ENCODE peak calls at places on chromosomes 11 and 22, in eight cellular contexts. Y is tibial nerve; Q is naive thymus-derived CD4-positive, alpha-beta T cell; C is fibroblast of lung; T is lung; B is neuronal stem cell; E is heart left ventricle; V is gastrocnemius medialis. G is an unnamed sample.

GRCh38 chr22:46860562-46860961 is 98.1 kb downstream of the TBC1D22A start:
- DNase-seq in Y (no peak), E (no peak), V (no peak), Q (no peak), C (no peak), T (peak; percentile 16), B (no peak), G (no peak)

GRCh38 chr22:19941365-19942070 is at the start of the genes COMT and TXNRD2:
- DNase-seq in Q (peak; percentile 71), B (no peak), Y (peak; percentile 42), E (peak; percentile 82), V (peak; percentile 64), C (peak; percentile 62), T (peak; percentile 67), G (peak; percentile 59)

GRCh38 chr11:120547301-120547700 is 35.8 kb downstream of the GRIK4 start:
- DNase-seq in T (no peak), Q (no peak), E (no peak), Y (no peak), C (peak; percentile 56), B (no peak), V (no peak), G (no peak)

GRCh38 chr22:19598054-19598855 is 74.0 kb upstream of the CLDN5 start:
- DNase-seq in Q (peak; percentile 57), B (no peak), E (no peak), V (no peak), T (no peak), Y (no peak), C (no peak), G (no peak)

GRCh38 chr22:26576026-26576680 is 13.8 kb downstream of the TPST2 start:
- DNase-seq in Y (no peak), V (no peak), T (no peak), E (no peak), B (no peak), Q (no peak), C (no peak), G (no peak)

GRCh38 chr11:73295259-73295995 is 12.6 kb upstream of the ARHGEF17 start:
- DNase-seq in E (peak; percentile 60), Q (peak; percentile 61), V (no peak), T (peak; percentile 78), Y (no peak), C (peak; percentile 68), B (peak; percentile 82), G (peak; percentile 57)

GRCh38 chr11:121328967-121329653 is 36.5 kb downstream of the SC5D start:
- DNase-seq in B (no peak), Q (peak; percentile 8), C (no peak), Y (no peak), V (no peak), E (no peak), T (no peak), G (no peak)

GRCh38 chr22:38696606-38697005 is 4.1 kb downstream of the JOSD1 start:
- DNase-seq in E (no peak), C (peak; percentile 83), B (no peak), T (no peak), V (no peak), Q (no peak), Y (no peak), G (no peak)

GRCh38 chr11:92685049-92685448 is 284.4 kb upstream of the MTNR1B start:
- DNase-seq in Q (no peak), E (no peak), B (no peak), T (no peak), Y (no peak), V (no peak), C (no peak), G (no peak)

GRCh38 chr22:37176464-37177061 is 11.5 kb downstream of the C1QTNF6 start:
- DNase-seq in V (peak; percentile 60), Y (peak; percentile 49), Q (no peak), E (peak; percentile 91), T (no peak), B (no peak), C (peak; percentile 86), G (no peak)

GRCh38 chr11:23021287-23021863 is 161.1 kb upstream of the CCDC179 start:
- DNase-seq in B (peak; percentile 39), V (no peak), Y (no peak), T (no peak), Q (no peak), E (no peak), C (peak; percentile 50), G (no peak)

GRCh38 chr11:4049006-4049405 is 45.6 kb upstream of the RRM1 start:
- DNase-seq in B (no peak), Y (no peak), T (no peak), Q (no peak), V (no peak), C (no peak), E (no peak), G (no peak)

GRCh38 chr11:72595292-72595684 is 78.9 kb downstream of the PDE2A start:
- DNase-seq in E (no peak), B (peak; percentile 38), T (no peak), C (no peak), V (no peak), Q (no peak), Y (no peak), G (no peak)

GRCh38 chr11:29957406-29957805 is 59.4 kb downstream of the KCNA4 start:
- DNase-seq in Y (no peak), V (no peak), Q (no peak), E (no peak), B (no peak), C (no peak), T (no peak), G (no peak)

GRCh38 chr11:114163830-114164401 is 104.4 kb downstream of the ZBTB16 start:
- DNase-seq in B (no peak), V (peak; percentile 90), Y (no peak), Q (no peak), C (peak; percentile 82), T (no peak), E (no peak), G (no peak)

GRCh38 chr11:88555829-88556202 is 218.3 kb upstream of the CTSC start:
- DNase-seq in V (no peak), Y (no peak), E (no peak), C (peak; percentile 70), Q (no peak), B (no peak), T (no peak), G (no peak)
- H3K27ac ChIP-seq in V (no peak overlapping the region), Y (no peak overlapping the region), E (no peak overlapping the region), C (peak overlapping the region; percentile 79), Q (no peak overlapping the region), B (no peak overlapping the region), T (no peak overlapping the region), G (no peak overlapping the region)

GRCh38 chr11:76214968-76215548 is 8.8 kb upstream of the WNT11 start:
- DNase-seq in E (no peak), B (no peak), Y (no peak), Q (no peak), T (no peak), V (no peak), C (no peak), G (no peak)

GRCh38 chr11:76217653-76218160 is 11.4 kb upstream of the WNT11 start:
- DNase-seq in T (no peak), Y (no peak), V (no peak), Q (no peak), E (no peak), C (no peak), B (no peak), G (no peak)

GRCh38 chr11:76216536-76217326 is 10.4 kb upstream of the WNT11 start:
- DNase-seq in Q (no peak), E (no peak), C (peak; percentile 26), T (no peak), Y (no peak), B (no peak), V (no peak), G (no peak)

GRCh38 chr11:76214186-76214585 is 7.9 kb upstream of the WNT11 start:
- DNase-seq in T (no peak), Y (no peak), B (no peak), Q (no peak), E (no peak), V (no peak), C (no peak), G (no peak)

GRCh38 chr11:76215946-76216345 is 9.6 kb upstream of the WNT11 start:
- DNase-seq in V (no peak), Q (no peak), Y (no peak), B (no peak), E (no peak), C (no peak), T (no peak), G (no peak)
- H3K4me1 ChIP-seq in V (no peaks in the 10 kb centered on the region), Q (no peaks in the 10 kb centered on the region), Y (no peaks in the 10 kb centered on the region), B (peaks cover 13% of the 10 kb centered on the region), E (no peaks in the 10 kb centered on the region), C (no peaks in the 10 kb centered on the region), T (no peaks in the 10 kb centered on the region), G (no peaks in the 10 kb centered on the region)

GRCh38 chr11:13268791-13269190 is 8.8 kb upstream of the BMAL1 start:
- DNase-seq in E (no peak), Y (no peak), V (no peak), Q (no peak), B (no peak), T (no peak), C (no peak), G (no peak)
- H3K4me3 ChIP-seq in E (no peak overlapping the region), Y (no peak overlapping the region), V (no peak overlapping the region), Q (no peak overlapping the region), B (no peak overlapping the region), T (no peak overlapping the region), C (no peak overlapping the region), G (no peak overlapping the region)

GRCh38 chr11:130120045-130120444 is 39.5 kb upstream of the ST14 start:
- DNase-seq in B (no peak), T (no peak), V (no peak), Q (no peak), C (no peak), E (no peak), Y (no peak), G (no peak)
- H3K27ac ChIP-seq in B (no peak overlapping the region), T (no peak overlapping the region), V (no peak overlapping the region), Q (no peak overlapping the region), C (no peak overlapping the region), E (no peak overlapping the region), Y (no peak overlapping the region), G (no peak overlapping the region)

GRCh38 chr11:60964801-60965200 is 6.7 kb upstream of the CD6 start:
- DNase-seq in T (no peak), B (no peak), Y (no peak), C (no peak), Q (no peak), E (no peak), V (no peak), G (no peak)
- H3K4me1 ChIP-seq in T (no peaks in the 10 kb centered on the region), B (no peaks in the 10 kb centered on the region), Y (no peaks in the 10 kb centered on the region), C (no peaks in the 10 kb centered on the region), Q (no peaks in the 10 kb centered on the region), E (no peaks in the 10 kb centered on the region), V (no peaks in the 10 kb centered on the region), G (no peaks in the 10 kb centered on the region)

DNA sequence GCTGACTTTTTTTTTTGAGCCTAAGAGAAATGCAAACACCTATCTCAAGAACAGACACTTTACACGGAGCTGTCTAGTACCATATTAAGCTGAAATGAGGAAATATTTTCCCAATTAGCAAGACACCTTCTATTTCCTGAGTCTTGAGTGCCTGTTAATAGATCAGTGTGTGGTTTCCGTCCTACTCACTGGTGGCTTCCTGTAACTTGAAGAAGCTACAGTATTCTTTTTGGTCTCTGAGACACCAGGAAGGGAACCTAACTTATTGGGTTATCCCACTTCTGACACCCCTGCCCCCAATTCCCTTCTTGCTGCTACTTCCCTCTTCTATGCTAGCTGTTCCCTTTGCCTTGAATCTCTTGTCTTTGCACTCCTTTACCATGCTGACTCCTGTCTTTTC is 92.7 kb downstream of the FDX1 start:
- DNase-seq in Y (no peak), E (no peak), Q (no peak), V (no peak), B (no peak), T (no peak), C (no peak), G (no peak)
- H3K4me3 ChIP-seq in Y (no peak overlapping the region), E (no peak overlapping the region), Q (no peak overlapping the region), V (no peak overlapping the region), B (no peak overlapping the region), T (no peak overlapping the region), C (no peak overlapping the region), G (no peak overlapping the region)

GRCh38 chr11:64858467-64859401 is 14.3 kb upstream of the CDC42BPG start:
- DNase-seq in T (no peak), Q (peak; percentile 66), V (peak; percentile 99), B (no peak), C (no peak), E (peak; percentile 86), Y (no peak), G (peak; percentile 56)
- H3K27ac ChIP-seq in T (peak overlapping the region; percentile 57), Q (peak overlapping the region; percentile 74), V (peak overlapping the region; percentile 91), B (no peak overlapping the region), C (peak overlapping the region; percentile 22), E (peak overlapping the region; percentile 90), Y (peak overlapping the region; percentile 69), G (peak overlapping the region; percentile 74)